ENCODE peak calls at places on chromosomes 5 and 9, in eight cellular contexts. One of them, this sample, is unnamed.

GRCh38 chr9:2565676-2566340 is 55.8 kb upstream of the VLDLR start:
- DNase-seq in tibial artery: no peak
- DNase-seq in foreskin keratinocyte: no peak
- DNase-seq in GM03348: no peak
- DNase-seq in CD8-positive, alpha-beta T cell: no peak
- DNase-seq in nephron progenitor cell: no peak
- DNase-seq in lower leg skin: no peak
- DNase-seq in PC-9: no peak
- DNase-seq in this sample: no peak

GRCh38 chr9:113621309-113621791 is 157.8 kb downstream of the RGS3 start:
- DNase-seq in tibial artery: peak; percentile 93
- DNase-seq in foreskin keratinocyte: no peak
- DNase-seq in GM03348: peak; percentile 92
- DNase-seq in CD8-positive, alpha-beta T cell: no peak
- DNase-seq in nephron progenitor cell: peak; percentile 51
- DNase-seq in lower leg skin: peak; percentile 94
- DNase-seq in PC-9: no peak
- DNase-seq in this sample: peak; percentile 72

GRCh38 chr5:180595381-180596114 is 4.2 kb upstream of the SCGB3A1 start:
- DNase-seq in tibial artery: peak; percentile 44
- DNase-seq in foreskin keratinocyte: no peak
- DNase-seq in GM03348: peak; percentile 2
- DNase-seq in CD8-positive, alpha-beta T cell: no peak
- DNase-seq in nephron progenitor cell: no peak
- DNase-seq in lower leg skin: peak; percentile 78
- DNase-seq in PC-9: no peak
- DNase-seq in this sample: no peak

GRCh38 chr9:126419475-126419874 is 92.8 kb downstream of the MVB12B start:
- DNase-seq in tibial artery: no peak
- DNase-seq in foreskin keratinocyte: no peak
- DNase-seq in GM03348: no peak
- DNase-seq in CD8-positive, alpha-beta T cell: no peak
- DNase-seq in nephron progenitor cell: no peak
- DNase-seq in lower leg skin: no peak
- DNase-seq in PC-9: peak; percentile 90
- DNase-seq in this sample: no peak

GRCh38 chr9:91948423-91949292 is 1.4 kb downstream of the ROR2 start:
- DNase-seq in tibial artery: no peak
- DNase-seq in foreskin keratinocyte: peak; percentile 57
- DNase-seq in GM03348: peak; percentile 75
- DNase-seq in CD8-positive, alpha-beta T cell: no peak
- DNase-seq in nephron progenitor cell: peak; percentile 76
- DNase-seq in lower leg skin: peak; percentile 89
- DNase-seq in PC-9: no peak
- DNase-seq in this sample: no peak

GRCh38 chr5:158644301-158644700 is 455.4 kb downstream of the EBF1 start:
- DNase-seq in tibial artery: no peak
- DNase-seq in foreskin keratinocyte: no peak
- DNase-seq in GM03348: no peak
- DNase-seq in CD8-positive, alpha-beta T cell: no peak
- DNase-seq in nephron progenitor cell: no peak
- DNase-seq in lower leg skin: no peak
- DNase-seq in PC-9: no peak
- DNase-seq in this sample: no peak

GRCh38 chr5:180670586-180671359 is 21.4 kb upstream of the FLT4 start:
- DNase-seq in tibial artery: no peak
- DNase-seq in foreskin keratinocyte: peak; percentile 2
- DNase-seq in GM03348: peak; percentile 60
- DNase-seq in CD8-positive, alpha-beta T cell: no peak
- DNase-seq in nephron progenitor cell: peak; percentile 61
- DNase-seq in lower leg skin: no peak
- DNase-seq in PC-9: no peak
- DNase-seq in this sample: no peak

GRCh38 chr9:113593682-113594281 is 130.3 kb downstream of the RGS3 start:
- DNase-seq in tibial artery: peak; percentile 99
- DNase-seq in foreskin keratinocyte: peak; percentile 92
- DNase-seq in GM03348: peak; percentile 97
- DNase-seq in CD8-positive, alpha-beta T cell: no peak
- DNase-seq in nephron progenitor cell: peak; percentile 89
- DNase-seq in lower leg skin: peak; percentile 95
- DNase-seq in PC-9: no peak
- DNase-seq in this sample: peak; percentile 97